ENCODE peak calls at places on chromosomes 1 and 21, in eight cellular contexts. N is hepatocyte; J is T1000; D is osteoblast; V is stimulated activated CD4-positive, alpha-beta T cell treated with anti-CD3 and anti-CD28 coated beads, Interleukin-4, amount 100 ng/mL, for 48 hours; L is astrocyte of the spinal cord; I is HuH-7.5; C is NCI-H2171. T is an unnamed sample.
A peak's percentile ranks its signal among the peaks of the same experiment; 100 is the strongest.

GRCh38 chr1:209835782-209836298 is 8.1 kb downstream of the UTP25 start:
- DNase-seq in D (no peak), J (no peak), L (peak; percentile 75), C (no peak), I (no peak), N (no peak), V (peak; percentile 24), T (no peak)

GRCh38 chr1:153577624-153578051 is 12.0 kb upstream of the S100A2 start:
- DNase-seq in J (no peak), I (no peak), N (no peak), C (no peak), V (no peak), L (no peak), D (peak; percentile 86), T (no peak)

GRCh38 chr1:24517898-24518297 is 15.3 kb downstream of the RCAN3 start:
- DNase-seq in V (no peak), N (no peak), L (no peak), D (no peak), C (no peak), I (no peak), J (no peak), T (no peak)

GRCh38 chr1:80799457-80799856 is 1001.3 kb upstream of the ADGRL2 start:
- DNase-seq in I (no peak), J (no peak), C (no peak), L (no peak), N (no peak), D (no peak), V (no peak), T (no peak)

GRCh38 chr1:44645466-44646244 is 28.6 kb downstream of the TMEM53 start:
- DNase-seq in C (no peak), J (no peak), D (peak; percentile 97), V (no peak), N (no peak), I (no peak), L (peak; percentile 64), T (no peak)

GRCh38 chr1:150516050-150516591 is 569 bp downstream of the FALEC start:
- DNase-seq in I (no peak), J (no peak), D (peak; percentile 69), L (peak; percentile 31), N (no peak), V (no peak), C (peak; percentile 41), T (no peak)

GRCh38 chr1:171084091-171084490 is 6.6 kb upstream of the FMO3 start:
- DNase-seq in C (no peak), D (no peak), L (no peak), I (no peak), N (no peak), J (no peak), V (no peak), T (no peak)

GRCh38 chr1:37797750-37798345 is 4.2 kb downstream of the MANEAL start:
- DNase-seq in L (peak; percentile 74), D (peak; percentile 94), J (no peak), V (no peak), C (no peak), I (no peak), N (no peak), T (no peak)

GRCh38 chr1:30191154-30191702 is 532.2 kb downstream of the MATN1 start:
- DNase-seq in D (peak; percentile 64), C (no peak), N (peak; percentile 68), J (no peak), L (peak; percentile 0), V (peak; percentile 6), I (no peak), T (no peak)

GRCh38 chr1:156419863-156420208 is 50.8 kb downstream of the RHBG start:
- DNase-seq in V (no peak), L (no peak), C (no peak), N (no peak), I (peak; percentile 63), J (no peak), D (peak; percentile 77), T (no peak)

GRCh38 chr1:54207287-54207686 is 7.3 kb downstream of the MRPL37 start:
- DNase-seq in J (no peak), L (no peak), D (no peak), I (no peak), N (no peak), V (no peak), C (no peak), T (no peak)

GRCh38 chr21:41640756-41641509 is 125.9 kb downstream of the RIPK4 start:
- DNase-seq in L (peak; percentile 21), D (peak; percentile 87), V (no peak), N (no peak), I (no peak), J (peak; percentile 14), C (no peak), T (no peak)

GRCh38 chr1:243244420-243244819 is 10.7 kb downstream of the CEP170 start:
- DNase-seq in N (no peak), C (no peak), V (no peak), L (no peak), D (no peak), J (no peak), I (no peak), T (no peak)

GRCh38 chr21:27250386-27250785 is 283.5 kb upstream of the ADAMTS5 start:
- DNase-seq in I (no peak), N (no peak), J (no peak), V (no peak), D (no peak), C (no peak), L (no peak), T (no peak)

GRCh38 chr1:29567257-29567656 is 330.9 kb downstream of the PTPRU start:
- DNase-seq in D (no peak), N (no peak), C (no peak), J (no peak), V (no peak), L (no peak), I (no peak), T (no peak)

GRCh38 chr1:244674446-244674845 is 21.5 kb downstream of the DESI2 start:
- DNase-seq in I (no peak), N (no peak), J (no peak), C (no peak), L (peak; percentile 61), V (no peak), D (no peak), T (no peak)

GRCh38 chr1:167661527-167662436 is 31.8 kb downstream of the RCSD1 start:
- DNase-seq in J (peak; percentile 25), V (no peak), D (peak; percentile 84), I (no peak), N (peak; percentile 52), C (no peak), L (peak; percentile 65), T (no peak)

GRCh38 chr1:240821925-240822324 is 210.0 kb upstream of the GREM2 start:
- DNase-seq in D (no peak), I (no peak), J (no peak), N (no peak), V (no peak), L (no peak), C (no peak), T (no peak)

T was measured in progenitor cell of endocrine pancreas.